ENCODE peak calls at places on chromosomes 13 and 19, in six cellular contexts. T is aorta; O is stimulated activated naive CD4-positive, alpha-beta T cell; B is GM20000; P is left ventricle myocardium inferior; F is ACHN. V is an unnamed sample.

GRCh38 chr13:77810430-77810829 is 108.2 kb downstream of the EDNRB start:
- DNase-seq in B (peak), T (no peak), P (no peak), O (no peak), F (peak), V (no peak)

GRCh38 chr19:21462540-21462939 is 42.9 kb upstream of the ZNF429 start:
- DNase-seq in B (no peak), P (no peak), T (no peak), O (no peak), F (no peak), V (no peak)

GRCh38 chr19:39843919-39844793 is 2.0 kb downstream of the FBL start:
- DNase-seq in T (no peak), F (peak), P (no peak), B (peak), O (peak), V (no peak)

GRCh38 chr19:11421607-11422098 is 2.5 kb upstream of the RGL3 start:
- DNase-seq in B (peak), T (peak), O (peak), P (peak), F (no peak), V (no peak)

GRCh38 chr13:74114202-74114601 is 20.0 kb downstream of the KLF12 start:
- DNase-seq in O (no peak), P (no peak), F (no peak), B (no peak), T (no peak), V (no peak)

GRCh38 chr19:18995804-18996241 is 37.5 kb downstream of the SUGP2 start:
- DNase-seq in F (peak), B (peak), P (peak), T (peak), O (no peak), V (no peak)

GRCh38 chr13:25295228-25295627 is 6.2 kb upstream of the NUP58 start:
- DNase-seq in T (no peak), B (no peak), F (no peak), O (no peak), P (no peak), V (no peak)

GRCh38 chr13:113969973-113970611 is 3.8 kb downstream of the C13orf46 start:
- DNase-seq in O (no peak), T (peak), F (no peak), B (no peak), P (peak), V (no peak)

GRCh38 chr19:1062387-1063029 is 4.5 kb upstream of the ARHGAP45 start:
- DNase-seq in P (no peak), B (peak), T (no peak), F (no peak), O (no peak), V (no peak)

GRCh38 chr13:28626266-28626665 is 32.7 kb upstream of the POMP start:
- DNase-seq in O (peak), F (no peak), P (no peak), T (no peak), B (no peak), V (no peak)

GRCh38 chr19:10568444-10568825 is 344 bp downstream of the CDKN2D start:
- DNase-seq in B (no peak), F (peak), T (no peak), P (no peak), O (no peak), V (no peak)

GRCh38 chr19:14561832-14562351 is 10.0 kb downstream of the NDUFB7 start:
- DNase-seq in B (peak), F (no peak), P (peak), O (no peak), T (peak), V (no peak)

GRCh38 chr19:50979758-50980157 is 4.0 kb downstream of the KLK7 start:
- DNase-seq in F (no peak), P (no peak), T (no peak), B (no peak), O (no peak), V (no peak)

GRCh38 chr13:23959231-23959862 is 62.0 kb upstream of the C1QTNF9B start:
- DNase-seq in P (no peak), T (no peak), F (peak), B (no peak), O (no peak), V (no peak)

GRCh38 chr19:35977446-35978222 is 17.4 kb upstream of the SDHAF1 start:
- DNase-seq in F (peak), O (no peak), T (no peak), B (no peak), P (no peak), V (no peak)

GRCh38 chr13:79384022-79384610 is 21.9 kb downstream of the RBM26 start:
- DNase-seq in T (no peak), F (no peak), O (no peak), P (no peak), B (no peak), V (no peak)

GRCh38 chr13:44103721-44104490 is 224.2 kb downstream of the LACC1 start:
- DNase-seq in O (no peak), T (no peak), B (no peak), F (no peak), P (no peak), V (no peak)

GRCh38 chr13:31769581-31769980 is 30.3 kb downstream of the RXFP2 start:
- DNase-seq in B (no peak), P (no peak), T (no peak), F (no peak), O (no peak), V (no peak)

GRCh38 chr19:12802267-12803106 is 618 bp downstream of the THSD8 start:
- DNase-seq in F (no peak), T (no peak), O (no peak), B (no peak), P (no peak), V (no peak)

GRCh38 chr13:28185256-28185655 is 46.9 kb downstream of the PAN3 start:
- DNase-seq in F (no peak), T (no peak), O (no peak), P (no peak), B (no peak), V (no peak)

GRCh38 chr13:59607780-59608233 is 555.9 kb downstream of the DIAPH3 start:
- DNase-seq in T (no peak), B (no peak), F (no peak), P (no peak), O (no peak), V (no peak)

GRCh38 chr19:41027273-41027967 is 36.3 kb downstream of the CYP2B6 start:
- DNase-seq in T (no peak), O (no peak), B (no peak), P (no peak), F (no peak), V (no peak)

GRCh38 chr19:18607222-18608101 is 863 bp upstream of the CRLF1 start:
- DNase-seq in O (no peak), B (no peak), P (no peak), F (no peak), T (no peak), V (no peak)

GRCh38 chr13:91123456-91124127 is 223.9 kb upstream of the MIR17HG start:
- DNase-seq in F (no peak), T (no peak), P (no peak), O (no peak), B (peak), V (no peak)

GRCh38 chr13:100665403-100665802 is 9.2 kb downstream of the TMTC4 start:
- DNase-seq in O (no peak), F (no peak), B (no peak), P (no peak), T (no peak), V (no peak)

GRCh38 chr13:28805193-28805819 is 14.8 kb upstream of the MTUS2 start:
- DNase-seq in P (peak), B (no peak), O (no peak), T (peak), F (no peak), V (no peak)

GRCh38 chr19:11555246-11555645 is 3.8 kb downstream of the ELOF1 start:
- DNase-seq in O (no peak), F (no peak), B (no peak), P (no peak), T (no peak), V (no peak)

GRCh38 chr13:20772401-20773131 is 1.2 kb downstream of the EEF1AKMT1 start:
- DNase-seq in F (no peak), O (no peak), P (no peak), T (no peak), B (no peak), V (no peak)

V was measured in GM12878.